ENCODE peak calls at places on chromosomes 3 and 15, in ten cellular contexts. One of them, this sample, is unnamed.

GRCh38 chr15:73517566-73517965 is 74.6 kb downstream of the REC114 start:
- DNase-seq in activated CD4-positive, alpha-beta T cell treated with anti-CD3 and anti-CD28 coated beads, Interleukin-2, amount 50 U/mL, for 24 hours: no peak
- DNase-seq in GM12864: no peak
- DNase-seq in tibial nerve: no peak
- DNase-seq in ovary: no peak
- DNase-seq in neural progenitor cell: no peak
- DNase-seq in mesothelial cell of epicardium: no peak
- DNase-seq in AG08396: no peak
- DNase-seq in iPS-NIHi11: no peak
- DNase-seq in Right ventricle myocardium superior: peak
- DNase-seq in this sample: no peak

GRCh38 chr3:108554233-108554632 is 35.0 kb downstream of the CIP2A start:
- DNase-seq in activated CD4-positive, alpha-beta T cell treated with anti-CD3 and anti-CD28 coated beads, Interleukin-2, amount 50 U/mL, for 24 hours: no peak
- DNase-seq in GM12864: no peak
- DNase-seq in tibial nerve: no peak
- DNase-seq in ovary: no peak
- DNase-seq in neural progenitor cell: no peak
- DNase-seq in mesothelial cell of epicardium: no peak
- DNase-seq in AG08396: no peak
- DNase-seq in iPS-NIHi11: no peak
- DNase-seq in Right ventricle myocardium superior: no peak
- DNase-seq in this sample: no peak

GRCh38 chr3:159631226-159631625 is 357.4 kb upstream of the IL12A start:
- DNase-seq in activated CD4-positive, alpha-beta T cell treated with anti-CD3 and anti-CD28 coated beads, Interleukin-2, amount 50 U/mL, for 24 hours: no peak
- DNase-seq in GM12864: no peak
- DNase-seq in tibial nerve: no peak
- DNase-seq in ovary: no peak
- DNase-seq in neural progenitor cell: no peak
- DNase-seq in mesothelial cell of epicardium: no peak
- DNase-seq in AG08396: no peak
- DNase-seq in iPS-NIHi11: no peak
- DNase-seq in Right ventricle myocardium superior: no peak
- DNase-seq in this sample: no peak

GRCh38 chr3:71062920-71063767 is 520.4 kb downstream of the FOXP1 start:
- DNase-seq in activated CD4-positive, alpha-beta T cell treated with anti-CD3 and anti-CD28 coated beads, Interleukin-2, amount 50 U/mL, for 24 hours: no peak
- DNase-seq in GM12864: no peak
- DNase-seq in tibial nerve: no peak
- DNase-seq in ovary: no peak
- DNase-seq in neural progenitor cell: no peak
- DNase-seq in mesothelial cell of epicardium: no peak
- DNase-seq in AG08396: peak
- DNase-seq in iPS-NIHi11: no peak
- DNase-seq in Right ventricle myocardium superior: no peak
- DNase-seq in this sample: no peak

GRCh38 chr3:195126073-195126605 is 144.8 kb downstream of the XXYLT1 start:
- DNase-seq in activated CD4-positive, alpha-beta T cell treated with anti-CD3 and anti-CD28 coated beads, Interleukin-2, amount 50 U/mL, for 24 hours: no peak
- DNase-seq in GM12864: no peak
- DNase-seq in tibial nerve: no peak
- DNase-seq in ovary: no peak
- DNase-seq in neural progenitor cell: no peak
- DNase-seq in mesothelial cell of epicardium: no peak
- DNase-seq in AG08396: no peak
- DNase-seq in iPS-NIHi11: no peak
- DNase-seq in Right ventricle myocardium superior: no peak
- DNase-seq in this sample: no peak

GRCh38 chr3:12303998-12304397 is 15.1 kb downstream of the PPARG start:
- DNase-seq in activated CD4-positive, alpha-beta T cell treated with anti-CD3 and anti-CD28 coated beads, Interleukin-2, amount 50 U/mL, for 24 hours: no peak
- DNase-seq in GM12864: no peak
- DNase-seq in tibial nerve: no peak
- DNase-seq in ovary: no peak
- DNase-seq in neural progenitor cell: no peak
- DNase-seq in mesothelial cell of epicardium: no peak
- DNase-seq in AG08396: no peak
- DNase-seq in iPS-NIHi11: no peak
- DNase-seq in Right ventricle myocardium superior: no peak
- DNase-seq in this sample: no peak

GRCh38 chr15:70703483-70703882 is 59.9 kb downstream of the UACA start:
- DNase-seq in activated CD4-positive, alpha-beta T cell treated with anti-CD3 and anti-CD28 coated beads, Interleukin-2, amount 50 U/mL, for 24 hours: no peak
- DNase-seq in GM12864: no peak
- DNase-seq in tibial nerve: no peak
- DNase-seq in ovary: no peak
- DNase-seq in neural progenitor cell: peak
- DNase-seq in mesothelial cell of epicardium: no peak
- DNase-seq in AG08396: peak
- DNase-seq in iPS-NIHi11: no peak
- DNase-seq in Right ventricle myocardium superior: no peak
- DNase-seq in this sample: no peak

GRCh38 chr15:68348064-68348463 is 70.5 kb downstream of the FEM1B start:
- DNase-seq in activated CD4-positive, alpha-beta T cell treated with anti-CD3 and anti-CD28 coated beads, Interleukin-2, amount 50 U/mL, for 24 hours: no peak
- DNase-seq in GM12864: no peak
- DNase-seq in tibial nerve: no peak
- DNase-seq in ovary: no peak
- DNase-seq in neural progenitor cell: no peak
- DNase-seq in mesothelial cell of epicardium: no peak
- DNase-seq in AG08396: no peak
- DNase-seq in iPS-NIHi11: no peak
- DNase-seq in Right ventricle myocardium superior: no peak
- DNase-seq in this sample: no peak

GRCh38 chr15:99296386-99296785 is 45.1 kb downstream of the LRRC28 start:
- DNase-seq in activated CD4-positive, alpha-beta T cell treated with anti-CD3 and anti-CD28 coated beads, Interleukin-2, amount 50 U/mL, for 24 hours: no peak
- DNase-seq in GM12864: no peak
- DNase-seq in tibial nerve: no peak
- DNase-seq in ovary: no peak
- DNase-seq in neural progenitor cell: no peak
- DNase-seq in mesothelial cell of epicardium: no peak
- DNase-seq in AG08396: peak
- DNase-seq in iPS-NIHi11: no peak
- DNase-seq in Right ventricle myocardium superior: no peak
- DNase-seq in this sample: no peak

GRCh38 chr3:62659660-62660059 is 215.6 kb downstream of the CADPS start:
- DNase-seq in activated CD4-positive, alpha-beta T cell treated with anti-CD3 and anti-CD28 coated beads, Interleukin-2, amount 50 U/mL, for 24 hours: no peak
- DNase-seq in GM12864: no peak
- DNase-seq in tibial nerve: no peak
- DNase-seq in ovary: no peak
- DNase-seq in neural progenitor cell: no peak
- DNase-seq in mesothelial cell of epicardium: no peak
- DNase-seq in AG08396: no peak
- DNase-seq in iPS-NIHi11: peak
- DNase-seq in Right ventricle myocardium superior: no peak
- DNase-seq in this sample: no peak